ENCODE peak calls at places on chromosomes 6 and 20, in four cellular contexts. L, A, G and D are unnamed samples. For H3K27me3, the result is how much of the 10 kb centered on the place peaks cover.

GRCh38 chr6:3874069-3874468 is 24.9 kb downstream of the FAM50B start:
- DNase-seq in L (no peak), A (no peak), G (no peak), D (no peak)

GRCh38 chr6:54865091-54865631 is 18.6 kb downstream of the FAM83B start:
- DNase-seq in A (no peak), L (no peak), G (no peak), D (no peak)

GRCh38 chr6:129686941-129687627 is 22.9 kb downstream of the ARHGAP18 start:
- DNase-seq in G (no peak), A (no peak), L (no peak), D (peak)

GRCh38 chr6:125294036-125294435 is 7.7 kb downstream of the HDDC2 start:
- DNase-seq in G (no peak), L (no peak), A (no peak), D (no peak)

GRCh38 chr6:83057705-83058321 is 7.8 kb downstream of the UBE3D start:
- DNase-seq in L (no peak), A (no peak), G (no peak), D (peak)

GRCh38 chr6:38262609-38263008 is 377.1 kb downstream of the BTBD9 start:
- DNase-seq in A (no peak), G (no peak), L (no peak), D (peak)

GRCh38 chr20:52150440-52151258 is 40.9 kb downstream of the ZFP64 start:
- DNase-seq in L (no peak), G (no peak), A (no peak), D (peak)

GRCh38 chr6:170048615-170049256 is 242.1 kb downstream of the DLL1 start:
- DNase-seq in A (no peak), L (peak), G (peak), D (no peak)

GRCh38 chr6:111812080-111813038 is 60.9 kb downstream of the FYN start:
- DNase-seq in G (no peak), L (no peak), A (no peak), D (peak)

GRCh38 chr6:33761581-33761921 is 14.8 kb upstream of the IP6K3 start:
- DNase-seq in L (no peak), A (no peak), G (no peak), D (no peak)

GRCh38 chr6:43707767-43708166 is 20.2 kb upstream of the MRPS18A start:
- DNase-seq in A (no peak), L (no peak), G (no peak), D (no peak)

GRCh38 chr6:77536701-77537100 is 73.4 kb upstream of the HTR1B start:
- DNase-seq in L (no peak), A (no peak), G (no peak), D (no peak)

GRCh38 chr6:13248053-13248452 is 80.3 kb downstream of the TBC1D7 start:
- DNase-seq in A (no peak), G (no peak), L (no peak), D (peak)

GRCh38 chr20:63087236-63087871 is 80.6 kb upstream of the BHLHE23 start:
- DNase-seq in A (no peak), G (no peak), L (peak), D (no peak)

GRCh38 chr20:24790746-24791283 is 158.3 kb upstream of the CST7 start:
- DNase-seq in A (no peak), G (no peak), L (no peak), D (no peak)

GRCh38 chr6:148925701-148926100 is 178.9 kb downstream of the UST start:
- DNase-seq in G (no peak), L (no peak), A (no peak), D (peak)

GRCh38 chr6:11525468-11526155 is 11.9 kb upstream of the TMEM170B start:
- DNase-seq in G (no peak), A (peak), L (peak), D (no peak)

GRCh38 chr6:145148392-145149175 is 586.7 kb downstream of the EPM2A start:
- DNase-seq in G (peak), A (peak), L (no peak), D (peak)

GRCh38 chr20:7159903-7160302 is 392.4 kb downstream of the BMP2 start:
- DNase-seq in G (no peak), A (no peak), L (no peak), D (no peak)

GRCh38 chr20:63291811-63292210 is 1.2 kb upstream of the COL20A1 start:
- DNase-seq in A (no peak), L (peak), G (no peak), D (no peak)

DNA sequence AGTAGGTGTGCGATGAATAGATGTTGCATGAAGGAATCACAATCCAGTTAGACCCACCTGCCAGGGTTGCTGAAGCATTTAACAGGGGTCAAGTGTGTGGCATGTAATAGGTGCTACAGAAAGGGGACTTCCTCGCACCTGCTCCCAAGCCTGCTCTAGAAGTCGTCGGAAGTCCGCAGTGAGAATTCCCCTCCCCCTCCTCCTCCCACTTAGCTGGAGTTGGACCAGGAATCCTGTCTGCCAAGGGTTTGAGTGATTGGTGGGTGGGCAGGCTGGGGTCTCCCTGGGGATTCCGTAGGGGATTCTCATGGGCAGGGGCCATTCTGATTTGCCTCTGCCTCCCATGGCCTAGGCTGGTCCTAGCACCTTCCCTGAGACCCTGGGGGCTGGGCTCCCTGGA is 10.3 kb downstream of the SCRT2 start:
- DNase-seq in L (no peak), A (no peak), G (no peak), D (no peak)
- H3K27me3 ChIP-seq in L (under half), A (under half), G (under half), D (half or more)

GRCh38 chr6:84753173-84753572 is 11.2 kb downstream of the TBX18 start:
- DNase-seq in A (no peak), G (no peak), L (no peak), D (no peak)

GRCh38 chr6:84758486-84758885 is 5.9 kb downstream of the TBX18 start:
- DNase-seq in L (no peak), A (no peak), G (no peak), D (no peak)

GRCh38 chr6:84752118-84752850 is 12.1 kb downstream of the TBX18 start:
- DNase-seq in L (no peak), G (no peak), A (no peak), D (peak)

GRCh38 chr6:84762220-84762940 is 2.0 kb downstream of the TBX18 start:
- DNase-seq in G (peak), L (peak), A (no peak), D (no peak)

DNA sequence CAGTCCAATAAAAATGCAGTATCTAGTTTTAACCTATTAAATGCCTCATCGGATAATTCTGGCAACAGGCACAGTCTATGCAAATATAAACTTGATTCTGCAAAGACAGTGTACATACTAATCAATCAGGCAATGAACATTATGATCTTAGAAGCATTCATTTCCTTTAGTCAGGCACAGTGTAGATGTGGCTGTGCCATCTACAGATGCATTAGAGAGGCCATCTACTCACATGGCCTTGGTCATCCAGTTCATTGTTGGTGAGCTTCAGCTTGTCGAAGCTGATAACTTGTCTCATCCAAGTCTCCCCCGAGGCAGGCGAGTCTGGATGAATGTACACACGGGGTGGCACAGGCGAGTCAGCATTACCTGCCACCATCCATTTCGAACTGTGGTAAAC is 7.9 kb downstream of the TBX18 start:
- DNase-seq in L (no peak), A (no peak), G (no peak), D (no peak)
- H3K27me3 ChIP-seq in L (under half), A (under half), G (under half), D (under half)

DNA sequence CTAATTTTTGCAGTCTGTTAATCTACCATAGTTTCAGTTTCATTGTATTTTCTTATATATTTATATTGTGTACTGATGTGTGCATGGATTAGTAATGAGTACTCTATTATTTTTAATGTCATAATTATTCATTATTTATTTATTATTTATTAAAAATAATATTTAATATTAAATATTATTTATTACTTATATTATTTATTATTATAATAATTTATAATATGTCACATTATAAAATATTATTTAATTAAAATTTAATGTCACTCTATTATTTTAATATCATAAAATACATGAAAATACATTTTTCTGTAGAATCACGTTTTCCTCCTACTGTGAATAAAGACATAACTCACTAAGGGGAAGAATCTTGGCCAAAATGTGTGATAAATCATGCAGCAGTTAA is 30.5 kb downstream of the POM121L2 start:
- DNase-seq in A (no peak), L (no peak), G (no peak), D (no peak)
- H3K27me3 ChIP-seq in A (under half), L (under half), G (under half), D (under half)

GRCh38 chr6:50817638-50817950 is 1.1 kb upstream of the TFAP2B start:
- DNase-seq in L (no peak), G (no peak), A (no peak), D (no peak)
- H3K27me3 ChIP-seq in L (under half), G (under half), A (under half), D (under half)